ENCODE peak calls at places on chromosomes 4 and X, in ten cellular contexts. P is NCI-H774; J is NCI-H446; S is type B pancreatic cell; L is stimulated activated CD4-positive, alpha-beta T cell treated with anti-CD3 and anti-CD28 coated beads, Interleukin-2, amount 100 ng/mL, for 24 hours; G is HEK293T; E is SW480; C is T-helper 9 cell; F is NCI-H2171 treated with DMSO at 0.1 percent for 48 hours; Q is left ventricle myocardium superior. O is an unnamed sample.

GRCh38 chrX:119189586-119189985 is 46.5 kb upstream of the PGRMC1 start:
- DNase-seq in G (no peak), P (no peak), L (no peak), F (peak), C (no peak), J (no peak), E (no peak), S (no peak), Q (peak), O (no peak)

GRCh38 chr4:128716325-128716724 is 93.2 kb upstream of the JADE1 start:
- DNase-seq in G (no peak), F (no peak), P (no peak), C (no peak), S (no peak), J (no peak), E (no peak), L (no peak), Q (no peak), O (no peak)

GRCh38 chr4:150123982-150124670 is 45.9 kb downstream of the DCLK2 start:
- DNase-seq in P (no peak), Q (no peak), E (no peak), C (no peak), J (no peak), S (no peak), L (no peak), G (no peak), F (no peak), O (no peak)

GRCh38 chr4:23877758-23878229 is 12.1 kb downstream of the PPARGC1A start:
- DNase-seq in Q (no peak), L (no peak), P (no peak), F (no peak), E (peak), G (no peak), J (no peak), C (no peak), S (no peak), O (peak)

GRCh38 chrX:87873347-87873941 is 355.8 kb downstream of the KLHL4 start:
- DNase-seq in F (no peak), C (no peak), S (no peak), E (no peak), L (no peak), P (no peak), J (no peak), Q (no peak), G (no peak), O (no peak)

GRCh38 chr4:151481813-151482212 is 72.8 kb downstream of the FHIP1A start:
- DNase-seq in S (no peak), Q (no peak), P (no peak), L (no peak), E (no peak), J (no peak), C (no peak), G (no peak), F (no peak), O (no peak)

GRCh38 chrX:111318901-111319300 is 48.6 kb upstream of the CAPN6 start:
- DNase-seq in G (no peak), C (no peak), J (no peak), E (no peak), L (no peak), P (no peak), F (no peak), S (no peak), Q (no peak), O (no peak)

GRCh38 chr4:8039290-8039689 is 99.6 kb upstream of the AFAP1 start:
- DNase-seq in C (no peak), L (no peak), P (peak), G (no peak), F (peak), J (peak), Q (no peak), E (no peak), S (no peak), O (peak)

GRCh38 chr4:136731025-136731424 is 801.3 kb downstream of the PCDH18 start:
- DNase-seq in S (no peak), C (no peak), G (no peak), Q (no peak), J (no peak), F (no peak), P (no peak), E (no peak), L (no peak), O (no peak)

GRCh38 chr4:3469386-3470243 is 6.5 kb downstream of the DOK7 start:
- DNase-seq in J (no peak), E (no peak), C (no peak), G (no peak), P (no peak), L (no peak), F (no peak), S (no peak), Q (peak), O (no peak)

GRCh38 chrX:42754582-42754981 is 23.4 kb downstream of the PPP1R2C start:
- DNase-seq in C (no peak), Q (no peak), S (no peak), G (no peak), L (no peak), F (no peak), P (no peak), E (no peak), J (no peak), O (no peak)

GRCh38 chr4:73948990-73949706 is 32.7 kb downstream of the PF4 start:
- DNase-seq in L (no peak), F (no peak), S (no peak), P (no peak), C (no peak), J (no peak), E (no peak), G (no peak), Q (no peak), O (no peak)

GRCh38 chr4:3369781-3370660 is 71.7 kb upstream of the HGFAC start:
- DNase-seq in F (no peak), P (no peak), E (no peak), G (no peak), C (no peak), L (peak), J (peak), S (no peak), Q (peak), O (peak)

GRCh38 chr4:40719008-40719623 is 30.6 kb upstream of the NSUN7 start:
- DNase-seq in Q (no peak), E (peak), J (no peak), S (no peak), C (no peak), P (peak), L (no peak), F (peak), G (peak), O (peak)

GRCh38 chr4:32789026-32789608 is 2068.9 kb downstream of the PCDH7 start:
- DNase-seq in C (no peak), Q (no peak), P (no peak), S (no peak), E (no peak), L (no peak), J (peak), G (no peak), F (no peak), O (no peak)

GRCh38 chr4:177118596-177118995 is 191.1 kb upstream of the NEIL3 start:
- DNase-seq in E (no peak), L (no peak), F (no peak), C (no peak), S (no peak), G (no peak), P (no peak), J (no peak), Q (no peak), O (peak)

GRCh38 chr4:69823481-69824186 is 36.3 kb downstream of the SULT1E1 start:
- DNase-seq in L (peak), C (peak), S (no peak), G (peak), J (no peak), F (no peak), E (peak), P (peak), Q (no peak), O (peak)

GRCh38 chrX:107123750-107124149 is 5.1 kb upstream of the RBM41 start:
- DNase-seq in C (no peak), G (no peak), P (no peak), L (no peak), Q (no peak), E (no peak), J (no peak), F (no peak), S (no peak), O (no peak)

GRCh38 chr4:145130788-145131398 is 32.8 kb downstream of the ABCE1 start:
- DNase-seq in G (no peak), L (no peak), E (no peak), J (no peak), P (no peak), Q (no peak), F (no peak), S (no peak), C (no peak), O (no peak)

GRCh38 chr4:38310446-38311043 is 350.3 kb downstream of the PTTG2 start:
- DNase-seq in P (no peak), C (peak), S (no peak), G (no peak), F (no peak), L (peak), J (no peak), E (peak), Q (no peak), O (no peak)

GRCh38 chr4:53196872-53197759 is 168.7 kb downstream of the SCFD2 start:
- DNase-seq in S (no peak), L (no peak), E (peak), F (peak), J (peak), C (no peak), P (peak), Q (no peak), G (peak), O (peak)

GRCh38 chr4:147732516-147733193 is 767 bp downstream of the ARHGAP10 start:
- DNase-seq in P (no peak), Q (peak), F (peak), G (peak), E (peak), L (peak), C (peak), J (no peak), S (peak), O (peak)

GRCh38 chr4:137609693-137610450 is 77.6 kb upstream of the PCDH18 start:
- DNase-seq in P (no peak), J (no peak), Q (no peak), E (no peak), F (no peak), L (no peak), S (no peak), G (no peak), C (no peak), O (no peak)

GRCh38 chrX:103215768-103216085 is 819 bp downstream of the BEX4 start:
- DNase-seq in S (peak), F (peak), G (peak), C (no peak), E (no peak), L (no peak), Q (no peak), P (no peak), J (no peak), O (no peak)

GRCh38 chrX:42385730-42386129 is 392.2 kb downstream of the PPP1R2C start:
- DNase-seq in S (no peak), L (no peak), C (no peak), F (no peak), Q (no peak), G (no peak), P (no peak), E (no peak), J (no peak), O (no peak)

GRCh38 chrX:106897259-106897658 is 5.9 kb downstream of the RIPPLY1 start:
- DNase-seq in C (no peak), P (no peak), Q (no peak), L (no peak), S (no peak), F (no peak), E (no peak), J (no peak), G (no peak), O (no peak)

GRCh38 chrX:21658152-21658737 is at the start of gene KLHL34:
- DNase-seq in L (peak), J (no peak), P (no peak), Q (peak), C (no peak), S (no peak), E (no peak), F (no peak), G (no peak), O (no peak)

GRCh38 chrX:48458711-48459110 is 11.3 kb downstream of the SLC38A5 start:
- DNase-seq in Q (peak), P (no peak), G (no peak), F (no peak), E (no peak), S (no peak), L (no peak), J (no peak), C (no peak), O (no peak)

GRCh38 chrX:8913665-8914409 is 112.7 kb upstream of the FAM9A start:
- DNase-seq in S (no peak), F (no peak), L (no peak), G (no peak), J (no peak), Q (peak), C (no peak), P (no peak), E (no peak), O (no peak)

GRCh38 chrX:109831326-109831985 is 98.4 kb upstream of the ACSL4 start:
- DNase-seq in G (no peak), L (no peak), Q (no peak), P (no peak), F (no peak), J (no peak), C (no peak), E (no peak), S (no peak), O (no peak)

GRCh38 chr4:104146048-104146447 is 348.6 kb downstream of the CXXC4 start:
- DNase-seq in J (no peak), C (no peak), P (no peak), L (no peak), G (no peak), F (no peak), E (no peak), Q (no peak), S (no peak), O (no peak)

GRCh38 chr4:151239608-151240007 is 37.4 kb upstream of the PRSS48 start:
- DNase-seq in F (no peak), J (no peak), E (no peak), Q (no peak), G (no peak), P (no peak), S (no peak), C (no peak), L (no peak), O (no peak)

GRCh38 chrX:65924938-65925507 is 114.9 kb downstream of the VSIG4 start:
- DNase-seq in P (no peak), L (no peak), Q (peak), C (no peak), S (no peak), E (no peak), G (no peak), F (peak), J (no peak), O (no peak)

GRCh38 chr4:114081783-114082182 is 102.3 kb upstream of the ARSJ start:
- DNase-seq in E (no peak), F (no peak), G (no peak), S (no peak), P (no peak), J (no peak), Q (no peak), C (no peak), L (no peak), O (no peak)